ENCODE peak calls at places on chromosomes 1 and 21, in four cellular contexts. U is GM04503, S is fibroblast of villous mesenchyme, O is psoas muscle. G is an unnamed sample.

GRCh38 chr21:42513985-42514882 is 582 bp downstream of the SLC37A1 start:
- DNase-seq in U (no peak), S (no peak), O (peak), G (no peak)

GRCh38 chr1:34331527-34331926 is 154.8 kb downstream of the C1orf94 start:
- DNase-seq in U (no peak), S (no peak), O (no peak), G (no peak)

GRCh38 chr1:21258331-21259134 is 31.7 kb downstream of the ECE1 start:
- DNase-seq in U (no peak), S (no peak), O (no peak), G (no peak)

GRCh38 chr21:34037446-34037845 is 35.9 kb upstream of the MRPS6 start:
- DNase-seq in U (no peak), S (peak), O (no peak), G (no peak)

GRCh38 chr1:23525558-23526174 is 5.4 kb downstream of the E2F2 start:
- DNase-seq in U (no peak), S (no peak), O (no peak), G (no peak)

GRCh38 chr1:223726380-223727001 is 14.2 kb downstream of the CAPN2 start:
- DNase-seq in U (peak), S (peak), O (peak), G (peak)

GRCh38 chr1:92411511-92411910 is 75.2 kb downstream of the GFI1 start:
- DNase-seq in U (peak), S (peak), O (no peak), G (peak)

GRCh38 chr1:176009951-176010350 is 197.1 kb downstream of the COP1 start:
- DNase-seq in U (no peak), S (no peak), O (no peak), G (no peak)

GRCh38 chr1:188700116-188700515 is 1777.5 kb downstream of the BRINP3 start:
- DNase-seq in U (no peak), S (no peak), O (no peak), G (no peak)

GRCh38 chr1:233327938-233328660 is 575 bp downstream of the MAP3K21 start:
- DNase-seq in U (no peak), S (no peak), O (peak), G (no peak)

GRCh38 chr1:248822148-248823032 is 3.3 kb downstream of the SH3BP5L start:
- DNase-seq in U (no peak), S (no peak), O (no peak), G (no peak)

GRCh38 chr1:7549277-7549676 is 221.8 kb upstream of the VAMP3 start:
- DNase-seq in U (peak), S (peak), O (no peak), G (peak)

GRCh38 chr21:28754127-28754611 is 238.5 kb downstream of the LTN1 start:
- DNase-seq in U (no peak), S (peak), O (no peak), G (peak)

GRCh38 chr1:234897365-234897699 is 231.3 kb downstream of the TOMM20 start:
- DNase-seq in U (no peak), S (no peak), O (no peak), G (no peak)

GRCh38 chr1:202160377-202160940 is at the start of gene PTPN7:
- DNase-seq in U (no peak), S (no peak), O (no peak), G (no peak)

GRCh38 chr1:219329606-219330005 is 155.9 kb downstream of the LYPLAL1 start:
- DNase-seq in U (no peak), S (no peak), O (no peak), G (peak)

GRCh38 chr1:93816970-93817738 is 61.9 kb downstream of the DNTTIP2 start:
- DNase-seq in U (peak), S (peak), O (no peak), G (peak)

GRCh38 chr1:62263006-62263812 is 56.0 kb downstream of the KANK4 start:
- DNase-seq in U (no peak), S (no peak), O (no peak), G (no peak)

GRCh38 chr21:44713130-44713529 is 1.8 kb upstream of the TSPEAR start:
- DNase-seq in U (no peak), S (no peak), O (peak), G (no peak)

GRCh38 chr1:80633947-80634710 is 1166.6 kb upstream of the ADGRL2 start:
- DNase-seq in U (no peak), S (no peak), O (no peak), G (peak)

G was measured in fibroblast of gingiva.